ENCODE peak calls at places on chromosomes 12 and 14, in ten cellular contexts. One of them, this sample, is unnamed.

GRCh38 chr14:50451854-50452253 is 55.2 kb upstream of the CDKL1 start:
- DNase-seq in mucosa of descending colon: no peak
- DNase-seq in RCC 7860: no peak
- DNase-seq in cardiac fibroblast: no peak
- DNase-seq in CD8-positive, alpha-beta memory T cell: no peak
- DNase-seq in stimulated activated CD8-positive, alpha-beta memory T cell treated with anti-CD3 and anti-CD28 coated beads, Interleukin-15, amount 100 ng/mL, for 24 hours: no peak
- DNase-seq in uterus: no peak
- DNase-seq in AG09309: no peak
- DNase-seq in heart left ventricle: no peak
- DNase-seq in stimulated activated effector memory CD8-positive, alpha-beta T cell treated with anti-CD3 and anti-CD28 coated beads, Interleukin-12 subunit alpha, Interleukin-12 subunit beta, amount 100 ng/mL, for 72 hours: no peak
- DNase-seq in this sample: no peak

GRCh38 chr14:96752594-96752993 is 44.6 kb upstream of the VRK1 start:
- DNase-seq in mucosa of descending colon: no peak
- DNase-seq in RCC 7860: no peak
- DNase-seq in cardiac fibroblast: peak
- DNase-seq in CD8-positive, alpha-beta memory T cell: no peak
- DNase-seq in stimulated activated CD8-positive, alpha-beta memory T cell treated with anti-CD3 and anti-CD28 coated beads, Interleukin-15, amount 100 ng/mL, for 24 hours: no peak
- DNase-seq in uterus: no peak
- DNase-seq in AG09309: no peak
- DNase-seq in heart left ventricle: no peak
- DNase-seq in stimulated activated effector memory CD8-positive, alpha-beta T cell treated with anti-CD3 and anti-CD28 coated beads, Interleukin-12 subunit alpha, Interleukin-12 subunit beta, amount 100 ng/mL, for 72 hours: no peak
- DNase-seq in this sample: no peak

GRCh38 chr12:130677957-130678558 is 38.0 kb downstream of the RIMBP2 start:
- DNase-seq in mucosa of descending colon: peak
- DNase-seq in RCC 7860: no peak
- DNase-seq in cardiac fibroblast: no peak
- DNase-seq in CD8-positive, alpha-beta memory T cell: no peak
- DNase-seq in stimulated activated CD8-positive, alpha-beta memory T cell treated with anti-CD3 and anti-CD28 coated beads, Interleukin-15, amount 100 ng/mL, for 24 hours: no peak
- DNase-seq in uterus: no peak
- DNase-seq in AG09309: no peak
- DNase-seq in heart left ventricle: no peak
- DNase-seq in stimulated activated effector memory CD8-positive, alpha-beta T cell treated with anti-CD3 and anti-CD28 coated beads, Interleukin-12 subunit alpha, Interleukin-12 subunit beta, amount 100 ng/mL, for 72 hours: no peak
- DNase-seq in this sample: no peak

GRCh38 chr12:94898388-94898787 is 105.1 kb downstream of the NDUFA12 start:
- DNase-seq in mucosa of descending colon: no peak
- DNase-seq in RCC 7860: no peak
- DNase-seq in cardiac fibroblast: peak
- DNase-seq in CD8-positive, alpha-beta memory T cell: no peak
- DNase-seq in stimulated activated CD8-positive, alpha-beta memory T cell treated with anti-CD3 and anti-CD28 coated beads, Interleukin-15, amount 100 ng/mL, for 24 hours: no peak
- DNase-seq in uterus: no peak
- DNase-seq in AG09309: no peak
- DNase-seq in heart left ventricle: no peak
- DNase-seq in stimulated activated effector memory CD8-positive, alpha-beta T cell treated with anti-CD3 and anti-CD28 coated beads, Interleukin-12 subunit alpha, Interleukin-12 subunit beta, amount 100 ng/mL, for 72 hours: no peak
- DNase-seq in this sample: no peak

GRCh38 chr12:79360269-79360668 is 330.5 kb downstream of the PAWR start:
- DNase-seq in mucosa of descending colon: no peak
- DNase-seq in RCC 7860: no peak
- DNase-seq in cardiac fibroblast: no peak
- DNase-seq in CD8-positive, alpha-beta memory T cell: no peak
- DNase-seq in stimulated activated CD8-positive, alpha-beta memory T cell treated with anti-CD3 and anti-CD28 coated beads, Interleukin-15, amount 100 ng/mL, for 24 hours: no peak
- DNase-seq in uterus: no peak
- DNase-seq in AG09309: no peak
- DNase-seq in heart left ventricle: no peak
- DNase-seq in stimulated activated effector memory CD8-positive, alpha-beta T cell treated with anti-CD3 and anti-CD28 coated beads, Interleukin-12 subunit alpha, Interleukin-12 subunit beta, amount 100 ng/mL, for 72 hours: no peak
- DNase-seq in this sample: no peak

GRCh38 chr14:66624319-66624937 is 116.5 kb downstream of the GPHN start:
- DNase-seq in mucosa of descending colon: peak
- DNase-seq in RCC 7860: no peak
- DNase-seq in cardiac fibroblast: peak
- DNase-seq in CD8-positive, alpha-beta memory T cell: no peak
- DNase-seq in stimulated activated CD8-positive, alpha-beta memory T cell treated with anti-CD3 and anti-CD28 coated beads, Interleukin-15, amount 100 ng/mL, for 24 hours: no peak
- DNase-seq in uterus: no peak
- DNase-seq in AG09309: peak
- DNase-seq in heart left ventricle: peak
- DNase-seq in stimulated activated effector memory CD8-positive, alpha-beta T cell treated with anti-CD3 and anti-CD28 coated beads, Interleukin-12 subunit alpha, Interleukin-12 subunit beta, amount 100 ng/mL, for 72 hours: no peak
- DNase-seq in this sample: peak

GRCh38 chr12:80033457-80033856 is 65.9 kb upstream of the OTOGL start:
- DNase-seq in mucosa of descending colon: no peak
- DNase-seq in RCC 7860: peak
- DNase-seq in cardiac fibroblast: peak
- DNase-seq in CD8-positive, alpha-beta memory T cell: no peak
- DNase-seq in stimulated activated CD8-positive, alpha-beta memory T cell treated with anti-CD3 and anti-CD28 coated beads, Interleukin-15, amount 100 ng/mL, for 24 hours: no peak
- DNase-seq in uterus: no peak
- DNase-seq in AG09309: peak
- DNase-seq in heart left ventricle: no peak
- DNase-seq in stimulated activated effector memory CD8-positive, alpha-beta T cell treated with anti-CD3 and anti-CD28 coated beads, Interleukin-12 subunit alpha, Interleukin-12 subunit beta, amount 100 ng/mL, for 72 hours: no peak
- DNase-seq in this sample: no peak

GRCh38 chr12:58104443-58104842 is 163.1 kb downstream of the ATP23 start:
- DNase-seq in mucosa of descending colon: no peak
- DNase-seq in RCC 7860: no peak
- DNase-seq in cardiac fibroblast: no peak
- DNase-seq in CD8-positive, alpha-beta memory T cell: no peak
- DNase-seq in stimulated activated CD8-positive, alpha-beta memory T cell treated with anti-CD3 and anti-CD28 coated beads, Interleukin-15, amount 100 ng/mL, for 24 hours: no peak
- DNase-seq in uterus: no peak
- DNase-seq in AG09309: no peak
- DNase-seq in heart left ventricle: no peak
- DNase-seq in stimulated activated effector memory CD8-positive, alpha-beta T cell treated with anti-CD3 and anti-CD28 coated beads, Interleukin-12 subunit alpha, Interleukin-12 subunit beta, amount 100 ng/mL, for 72 hours: no peak
- DNase-seq in this sample: no peak

GRCh38 chr12:27083861-27084271 is 1.5 kb upstream of the C12orf71 start:
- DNase-seq in mucosa of descending colon: no peak
- DNase-seq in RCC 7860: no peak
- DNase-seq in cardiac fibroblast: peak
- DNase-seq in CD8-positive, alpha-beta memory T cell: no peak
- DNase-seq in stimulated activated CD8-positive, alpha-beta memory T cell treated with anti-CD3 and anti-CD28 coated beads, Interleukin-15, amount 100 ng/mL, for 24 hours: no peak
- DNase-seq in uterus: no peak
- DNase-seq in AG09309: peak
- DNase-seq in heart left ventricle: no peak
- DNase-seq in stimulated activated effector memory CD8-positive, alpha-beta T cell treated with anti-CD3 and anti-CD28 coated beads, Interleukin-12 subunit alpha, Interleukin-12 subunit beta, amount 100 ng/mL, for 72 hours: no peak
- DNase-seq in this sample: no peak

GRCh38 chr14:23030936-23031335 is 3.8 kb downstream of the PSMB5 start:
- DNase-seq in mucosa of descending colon: no peak
- DNase-seq in RCC 7860: no peak
- DNase-seq in cardiac fibroblast: no peak
- DNase-seq in CD8-positive, alpha-beta memory T cell: no peak
- DNase-seq in stimulated activated CD8-positive, alpha-beta memory T cell treated with anti-CD3 and anti-CD28 coated beads, Interleukin-15, amount 100 ng/mL, for 24 hours: no peak
- DNase-seq in uterus: no peak
- DNase-seq in AG09309: no peak
- DNase-seq in heart left ventricle: no peak
- DNase-seq in stimulated activated effector memory CD8-positive, alpha-beta T cell treated with anti-CD3 and anti-CD28 coated beads, Interleukin-12 subunit alpha, Interleukin-12 subunit beta, amount 100 ng/mL, for 72 hours: no peak
- DNase-seq in this sample: no peak

GRCh38 chr14:102205560-102205959 is 65.9 kb downstream of the WDR20 start:
- DNase-seq in mucosa of descending colon: no peak
- DNase-seq in RCC 7860: no peak
- DNase-seq in cardiac fibroblast: no peak
- DNase-seq in CD8-positive, alpha-beta memory T cell: no peak
- DNase-seq in stimulated activated CD8-positive, alpha-beta memory T cell treated with anti-CD3 and anti-CD28 coated beads, Interleukin-15, amount 100 ng/mL, for 24 hours: no peak
- DNase-seq in uterus: no peak
- DNase-seq in AG09309: no peak
- DNase-seq in heart left ventricle: no peak
- DNase-seq in stimulated activated effector memory CD8-positive, alpha-beta T cell treated with anti-CD3 and anti-CD28 coated beads, Interleukin-12 subunit alpha, Interleukin-12 subunit beta, amount 100 ng/mL, for 72 hours: no peak
- DNase-seq in this sample: no peak

GRCh38 chr12:126093911-126094310 is 1028.7 kb downstream of the AACS start:
- DNase-seq in mucosa of descending colon: no peak
- DNase-seq in RCC 7860: no peak
- DNase-seq in cardiac fibroblast: peak
- DNase-seq in CD8-positive, alpha-beta memory T cell: no peak
- DNase-seq in stimulated activated CD8-positive, alpha-beta memory T cell treated with anti-CD3 and anti-CD28 coated beads, Interleukin-15, amount 100 ng/mL, for 24 hours: no peak
- DNase-seq in uterus: no peak
- DNase-seq in AG09309: no peak
- DNase-seq in heart left ventricle: no peak
- DNase-seq in stimulated activated effector memory CD8-positive, alpha-beta T cell treated with anti-CD3 and anti-CD28 coated beads, Interleukin-12 subunit alpha, Interleukin-12 subunit beta, amount 100 ng/mL, for 72 hours: no peak
- DNase-seq in this sample: no peak

GRCh38 chr12:117241697-117242096 is 51.4 kb upstream of the FBXO21 start:
- DNase-seq in mucosa of descending colon: no peak
- DNase-seq in RCC 7860: no peak
- DNase-seq in cardiac fibroblast: no peak
- DNase-seq in CD8-positive, alpha-beta memory T cell: no peak
- DNase-seq in stimulated activated CD8-positive, alpha-beta memory T cell treated with anti-CD3 and anti-CD28 coated beads, Interleukin-15, amount 100 ng/mL, for 24 hours: no peak
- DNase-seq in uterus: no peak
- DNase-seq in AG09309: no peak
- DNase-seq in heart left ventricle: no peak
- DNase-seq in stimulated activated effector memory CD8-positive, alpha-beta T cell treated with anti-CD3 and anti-CD28 coated beads, Interleukin-12 subunit alpha, Interleukin-12 subunit beta, amount 100 ng/mL, for 72 hours: no peak
- DNase-seq in this sample: no peak

GRCh38 chr12:69026341-69026740 is 93.4 kb upstream of the CPM start:
- DNase-seq in mucosa of descending colon: no peak
- DNase-seq in RCC 7860: no peak
- DNase-seq in cardiac fibroblast: peak
- DNase-seq in CD8-positive, alpha-beta memory T cell: no peak
- DNase-seq in stimulated activated CD8-positive, alpha-beta memory T cell treated with anti-CD3 and anti-CD28 coated beads, Interleukin-15, amount 100 ng/mL, for 24 hours: no peak
- DNase-seq in uterus: no peak
- DNase-seq in AG09309: no peak
- DNase-seq in heart left ventricle: no peak
- DNase-seq in stimulated activated effector memory CD8-positive, alpha-beta T cell treated with anti-CD3 and anti-CD28 coated beads, Interleukin-12 subunit alpha, Interleukin-12 subunit beta, amount 100 ng/mL, for 72 hours: no peak
- DNase-seq in this sample: no peak

GRCh38 chr14:60658116-60658515 is 8.8 kb upstream of the SIX1 start:
- DNase-seq in mucosa of descending colon: no peak
- DNase-seq in RCC 7860: no peak
- DNase-seq in cardiac fibroblast: no peak
- DNase-seq in CD8-positive, alpha-beta memory T cell: no peak
- DNase-seq in stimulated activated CD8-positive, alpha-beta memory T cell treated with anti-CD3 and anti-CD28 coated beads, Interleukin-15, amount 100 ng/mL, for 24 hours: no peak
- DNase-seq in uterus: no peak
- DNase-seq in AG09309: no peak
- DNase-seq in heart left ventricle: no peak
- DNase-seq in stimulated activated effector memory CD8-positive, alpha-beta T cell treated with anti-CD3 and anti-CD28 coated beads, Interleukin-12 subunit alpha, Interleukin-12 subunit beta, amount 100 ng/mL, for 72 hours: no peak
- DNase-seq in this sample: no peak

GRCh38 chr14:64549805-64550538 is at the start of gene PPP1R36:
- DNase-seq in mucosa of descending colon: peak
- DNase-seq in RCC 7860: no peak
- DNase-seq in cardiac fibroblast: no peak
- DNase-seq in CD8-positive, alpha-beta memory T cell: peak
- DNase-seq in stimulated activated CD8-positive, alpha-beta memory T cell treated with anti-CD3 and anti-CD28 coated beads, Interleukin-15, amount 100 ng/mL, for 24 hours: no peak
- DNase-seq in uterus: no peak
- DNase-seq in AG09309: no peak
- DNase-seq in heart left ventricle: peak
- DNase-seq in stimulated activated effector memory CD8-positive, alpha-beta T cell treated with anti-CD3 and anti-CD28 coated beads, Interleukin-12 subunit alpha, Interleukin-12 subunit beta, amount 100 ng/mL, for 72 hours: peak
- DNase-seq in this sample: no peak

GRCh38 chr14:32565256-32565655 is 236.2 kb downstream of the AKAP6 start:
- DNase-seq in mucosa of descending colon: no peak
- DNase-seq in RCC 7860: no peak
- DNase-seq in cardiac fibroblast: no peak
- DNase-seq in CD8-positive, alpha-beta memory T cell: no peak
- DNase-seq in stimulated activated CD8-positive, alpha-beta memory T cell treated with anti-CD3 and anti-CD28 coated beads, Interleukin-15, amount 100 ng/mL, for 24 hours: no peak
- DNase-seq in uterus: no peak
- DNase-seq in AG09309: no peak
- DNase-seq in heart left ventricle: no peak
- DNase-seq in stimulated activated effector memory CD8-positive, alpha-beta T cell treated with anti-CD3 and anti-CD28 coated beads, Interleukin-12 subunit alpha, Interleukin-12 subunit beta, amount 100 ng/mL, for 72 hours: no peak
- DNase-seq in this sample: no peak

GRCh38 chr12:113039911-113040425 is 16.6 kb upstream of the DTX1 start:
- DNase-seq in mucosa of descending colon: no peak
- DNase-seq in RCC 7860: no peak
- DNase-seq in cardiac fibroblast: peak
- DNase-seq in CD8-positive, alpha-beta memory T cell: no peak
- DNase-seq in stimulated activated CD8-positive, alpha-beta memory T cell treated with anti-CD3 and anti-CD28 coated beads, Interleukin-15, amount 100 ng/mL, for 24 hours: no peak
- DNase-seq in uterus: no peak
- DNase-seq in AG09309: no peak
- DNase-seq in heart left ventricle: no peak
- DNase-seq in stimulated activated effector memory CD8-positive, alpha-beta T cell treated with anti-CD3 and anti-CD28 coated beads, Interleukin-12 subunit alpha, Interleukin-12 subunit beta, amount 100 ng/mL, for 72 hours: no peak
- DNase-seq in this sample: no peak

GRCh38 chr12:54356951-54357356 is 7.3 kb downstream of the GPR84 start:
- DNase-seq in mucosa of descending colon: no peak
- DNase-seq in RCC 7860: no peak
- DNase-seq in cardiac fibroblast: no peak
- DNase-seq in CD8-positive, alpha-beta memory T cell: no peak
- DNase-seq in stimulated activated CD8-positive, alpha-beta memory T cell treated with anti-CD3 and anti-CD28 coated beads, Interleukin-15, amount 100 ng/mL, for 24 hours: no peak
- DNase-seq in uterus: no peak
- DNase-seq in AG09309: no peak
- DNase-seq in heart left ventricle: no peak
- DNase-seq in stimulated activated effector memory CD8-positive, alpha-beta T cell treated with anti-CD3 and anti-CD28 coated beads, Interleukin-12 subunit alpha, Interleukin-12 subunit beta, amount 100 ng/mL, for 72 hours: no peak
- DNase-seq in this sample: no peak

GRCh38 chr12:27915536-27915935 is 57.0 kb downstream of the PTHLH start:
- DNase-seq in mucosa of descending colon: no peak
- DNase-seq in RCC 7860: no peak
- DNase-seq in cardiac fibroblast: no peak
- DNase-seq in CD8-positive, alpha-beta memory T cell: no peak
- DNase-seq in stimulated activated CD8-positive, alpha-beta memory T cell treated with anti-CD3 and anti-CD28 coated beads, Interleukin-15, amount 100 ng/mL, for 24 hours: no peak
- DNase-seq in uterus: no peak
- DNase-seq in AG09309: no peak
- DNase-seq in heart left ventricle: no peak
- DNase-seq in stimulated activated effector memory CD8-positive, alpha-beta T cell treated with anti-CD3 and anti-CD28 coated beads, Interleukin-12 subunit alpha, Interleukin-12 subunit beta, amount 100 ng/mL, for 72 hours: no peak
- DNase-seq in this sample: no peak

GRCh38 chr14:49303952-49304516 is 282.1 kb downstream of the RPS29 start:
- DNase-seq in mucosa of descending colon: peak
- DNase-seq in RCC 7860: no peak
- DNase-seq in cardiac fibroblast: peak
- DNase-seq in CD8-positive, alpha-beta memory T cell: no peak
- DNase-seq in stimulated activated CD8-positive, alpha-beta memory T cell treated with anti-CD3 and anti-CD28 coated beads, Interleukin-15, amount 100 ng/mL, for 24 hours: no peak
- DNase-seq in uterus: no peak
- DNase-seq in AG09309: no peak
- DNase-seq in heart left ventricle: no peak
- DNase-seq in stimulated activated effector memory CD8-positive, alpha-beta T cell treated with anti-CD3 and anti-CD28 coated beads, Interleukin-12 subunit alpha, Interleukin-12 subunit beta, amount 100 ng/mL, for 72 hours: no peak
- DNase-seq in this sample: no peak

GRCh38 chr12:32025906-32026305 is 66.7 kb downstream of the RESF1 start:
- DNase-seq in mucosa of descending colon: peak
- DNase-seq in RCC 7860: no peak
- DNase-seq in cardiac fibroblast: no peak
- DNase-seq in CD8-positive, alpha-beta memory T cell: peak
- DNase-seq in stimulated activated CD8-positive, alpha-beta memory T cell treated with anti-CD3 and anti-CD28 coated beads, Interleukin-15, amount 100 ng/mL, for 24 hours: no peak
- DNase-seq in uterus: no peak
- DNase-seq in AG09309: no peak
- DNase-seq in heart left ventricle: no peak
- DNase-seq in stimulated activated effector memory CD8-positive, alpha-beta T cell treated with anti-CD3 and anti-CD28 coated beads, Interleukin-12 subunit alpha, Interleukin-12 subunit beta, amount 100 ng/mL, for 72 hours: peak
- DNase-seq in this sample: peak

GRCh38 chr14:104435147-104436046 is 144.2 kb upstream of the C14orf180 start:
- DNase-seq in mucosa of descending colon: no peak
- DNase-seq in RCC 7860: no peak
- DNase-seq in cardiac fibroblast: no peak
- DNase-seq in CD8-positive, alpha-beta memory T cell: peak
- DNase-seq in stimulated activated CD8-positive, alpha-beta memory T cell treated with anti-CD3 and anti-CD28 coated beads, Interleukin-15, amount 100 ng/mL, for 24 hours: no peak
- DNase-seq in uterus: no peak
- DNase-seq in AG09309: no peak
- DNase-seq in heart left ventricle: no peak
- DNase-seq in stimulated activated effector memory CD8-positive, alpha-beta T cell treated with anti-CD3 and anti-CD28 coated beads, Interleukin-12 subunit alpha, Interleukin-12 subunit beta, amount 100 ng/mL, for 72 hours: peak
- DNase-seq in this sample: no peak

GRCh38 chr14:68467425-68467824 is 325.4 kb downstream of the ZFP36L1 start:
- DNase-seq in mucosa of descending colon: no peak
- DNase-seq in RCC 7860: no peak
- DNase-seq in cardiac fibroblast: no peak
- DNase-seq in CD8-positive, alpha-beta memory T cell: no peak
- DNase-seq in stimulated activated CD8-positive, alpha-beta memory T cell treated with anti-CD3 and anti-CD28 coated beads, Interleukin-15, amount 100 ng/mL, for 24 hours: no peak
- DNase-seq in uterus: no peak
- DNase-seq in AG09309: no peak
- DNase-seq in heart left ventricle: no peak
- DNase-seq in stimulated activated effector memory CD8-positive, alpha-beta T cell treated with anti-CD3 and anti-CD28 coated beads, Interleukin-12 subunit alpha, Interleukin-12 subunit beta, amount 100 ng/mL, for 72 hours: no peak
- DNase-seq in this sample: no peak

GRCh38 chr12:120397827-120398563 is 29.0 kb upstream of the MSI1 start:
- DNase-seq in mucosa of descending colon: no peak
- DNase-seq in RCC 7860: no peak
- DNase-seq in cardiac fibroblast: no peak
- DNase-seq in CD8-positive, alpha-beta memory T cell: no peak
- DNase-seq in stimulated activated CD8-positive, alpha-beta memory T cell treated with anti-CD3 and anti-CD28 coated beads, Interleukin-15, amount 100 ng/mL, for 24 hours: no peak
- DNase-seq in uterus: no peak
- DNase-seq in AG09309: no peak
- DNase-seq in heart left ventricle: no peak
- DNase-seq in stimulated activated effector memory CD8-positive, alpha-beta T cell treated with anti-CD3 and anti-CD28 coated beads, Interleukin-12 subunit alpha, Interleukin-12 subunit beta, amount 100 ng/mL, for 72 hours: no peak
- DNase-seq in this sample: no peak

GRCh38 chr14:24260026-24260779 is 2.8 kb downstream of the TGM1 start:
- DNase-seq in mucosa of descending colon: no peak
- DNase-seq in RCC 7860: no peak
- DNase-seq in cardiac fibroblast: no peak
- DNase-seq in CD8-positive, alpha-beta memory T cell: no peak
- DNase-seq in stimulated activated CD8-positive, alpha-beta memory T cell treated with anti-CD3 and anti-CD28 coated beads, Interleukin-15, amount 100 ng/mL, for 24 hours: no peak
- DNase-seq in uterus: no peak
- DNase-seq in AG09309: no peak
- DNase-seq in heart left ventricle: no peak
- DNase-seq in stimulated activated effector memory CD8-positive, alpha-beta T cell treated with anti-CD3 and anti-CD28 coated beads, Interleukin-12 subunit alpha, Interleukin-12 subunit beta, amount 100 ng/mL, for 72 hours: no peak
- DNase-seq in this sample: no peak

GRCh38 chr14:100383727-100384158 is 60.6 kb downstream of the SLC25A47 start:
- DNase-seq in mucosa of descending colon: peak
- DNase-seq in RCC 7860: peak
- DNase-seq in cardiac fibroblast: peak
- DNase-seq in CD8-positive, alpha-beta memory T cell: peak
- DNase-seq in stimulated activated CD8-positive, alpha-beta memory T cell treated with anti-CD3 and anti-CD28 coated beads, Interleukin-15, amount 100 ng/mL, for 24 hours: peak
- DNase-seq in uterus: peak
- DNase-seq in AG09309: no peak
- DNase-seq in heart left ventricle: peak
- DNase-seq in stimulated activated effector memory CD8-positive, alpha-beta T cell treated with anti-CD3 and anti-CD28 coated beads, Interleukin-12 subunit alpha, Interleukin-12 subunit beta, amount 100 ng/mL, for 72 hours: peak
- DNase-seq in this sample: peak

GRCh38 chr14:98819867-98820206 is 452.2 kb downstream of the BCL11B start:
- DNase-seq in mucosa of descending colon: no peak
- DNase-seq in RCC 7860: no peak
- DNase-seq in cardiac fibroblast: no peak
- DNase-seq in CD8-positive, alpha-beta memory T cell: no peak
- DNase-seq in stimulated activated CD8-positive, alpha-beta memory T cell treated with anti-CD3 and anti-CD28 coated beads, Interleukin-15, amount 100 ng/mL, for 24 hours: no peak
- DNase-seq in uterus: no peak
- DNase-seq in AG09309: no peak
- DNase-seq in heart left ventricle: no peak
- DNase-seq in stimulated activated effector memory CD8-positive, alpha-beta T cell treated with anti-CD3 and anti-CD28 coated beads, Interleukin-12 subunit alpha, Interleukin-12 subunit beta, amount 100 ng/mL, for 72 hours: no peak
- DNase-seq in this sample: no peak